ENCODE peak calls at places on chromosomes 7 and 10, in seven cellular contexts. V, B, C, Z, I, Q and T are unnamed samples.
A peak's percentile ranks its signal among the peaks of the same experiment; 100 is the strongest.

GRCh38 chr7:140134039-140134438 is 42.7 kb downstream of the KDM7A start:
- DNase-seq in V (no peak), B (no peak), C (no peak), Z (no peak), I (no peak), Q (no peak), T (no peak)

GRCh38 chr7:27842851-27843250 is 102.9 kb downstream of the TAX1BP1 start:
- DNase-seq in V (no peak), B (no peak), C (no peak), Z (no peak), I (no peak), Q (no peak), T (no peak)

GRCh38 chr7:158067219-158067930 is 520.2 kb downstream of the PTPRN2 start:
- DNase-seq in V (peak; percentile 69), B (no peak), C (no peak), Z (no peak), I (peak; percentile 43), Q (no peak), T (no peak)

GRCh38 chr10:22503315-22504090 is 158.2 kb downstream of the SPAG6 start:
- DNase-seq in V (no peak), B (no peak), C (no peak), Z (no peak), I (no peak), Q (peak; percentile 25), T (no peak)

GRCh38 chr7:8638076-8638475 is 204.7 kb downstream of the NXPH1 start:
- DNase-seq in V (no peak), B (no peak), C (no peak), Z (no peak), I (no peak), Q (no peak), T (no peak)

GRCh38 chr10:70328987-70329386 is 45.2 kb upstream of the NPFFR1 start:
- DNase-seq in V (no peak), B (no peak), C (peak; percentile 78), Z (no peak), I (no peak), Q (no peak), T (no peak)

GRCh38 chr7:66050990-66051424 is 24.6 kb upstream of the ASL start:
- DNase-seq in V (no peak), B (peak; percentile 72), C (peak; percentile 98), Z (no peak), I (no peak), Q (peak; percentile 80), T (peak; percentile 85)

GRCh38 chr10:15703944-15704580 is 15.7 kb downstream of the ITGA8 start:
- DNase-seq in V (no peak), B (no peak), C (no peak), Z (no peak), I (no peak), Q (no peak), T (no peak)

GRCh38 chr10:51269816-51270215 is 195.5 kb downstream of the PRKG1 start:
- DNase-seq in V (no peak), B (peak; percentile 54), C (peak; percentile 52), Z (no peak), I (no peak), Q (peak; percentile 23), T (no peak)

GRCh38 chr7:3733541-3734140 is 432.6 kb downstream of the SDK1 start:
- DNase-seq in V (no peak), B (no peak), C (no peak), Z (no peak), I (no peak), Q (no peak), T (no peak)

GRCh38 chr7:157423348-157423747 is 86.5 kb downstream of the DNAJB6 start:
- DNase-seq in V (no peak), B (peak; percentile 56), C (no peak), Z (no peak), I (no peak), Q (no peak), T (no peak)

GRCh38 chr10:30538086-30538485 is 91.5 kb downstream of the LYZL2 start:
- DNase-seq in V (no peak), B (peak; percentile 22), C (peak; percentile 21), Z (no peak), I (no peak), Q (no peak), T (no peak)

GRCh38 chr7:75642810-75643486 is 95.8 kb downstream of the HIP1 start:
- DNase-seq in V (no peak), B (peak; percentile 61), C (peak; percentile 73), Z (no peak), I (peak; percentile 73), Q (no peak), T (no peak)

GRCh38 chr10:104299031-104299904 is 30.3 kb downstream of the GSTO2 start:
- DNase-seq in V (no peak), B (peak; percentile 90), C (peak; percentile 63), Z (no peak), I (no peak), Q (no peak), T (peak; percentile 36)

GRCh38 chr10:78267598-78267997 is 233.9 kb downstream of the RPS24 start:
- DNase-seq in V (no peak), B (peak; percentile 40), C (peak; percentile 61), Z (no peak), I (no peak), Q (no peak), T (no peak)

GRCh38 chr10:20195076-20195475 is 378.8 kb downstream of the PLXDC2 start:
- DNase-seq in V (no peak), B (no peak), C (no peak), Z (no peak), I (no peak), Q (no peak), T (no peak)

GRCh38 chr10:103967433-103968142 is 648 bp downstream of the SLK start:
- DNase-seq in V (no peak), B (no peak), C (peak; percentile 82), Z (no peak), I (no peak), Q (no peak), T (no peak)

DNA sequence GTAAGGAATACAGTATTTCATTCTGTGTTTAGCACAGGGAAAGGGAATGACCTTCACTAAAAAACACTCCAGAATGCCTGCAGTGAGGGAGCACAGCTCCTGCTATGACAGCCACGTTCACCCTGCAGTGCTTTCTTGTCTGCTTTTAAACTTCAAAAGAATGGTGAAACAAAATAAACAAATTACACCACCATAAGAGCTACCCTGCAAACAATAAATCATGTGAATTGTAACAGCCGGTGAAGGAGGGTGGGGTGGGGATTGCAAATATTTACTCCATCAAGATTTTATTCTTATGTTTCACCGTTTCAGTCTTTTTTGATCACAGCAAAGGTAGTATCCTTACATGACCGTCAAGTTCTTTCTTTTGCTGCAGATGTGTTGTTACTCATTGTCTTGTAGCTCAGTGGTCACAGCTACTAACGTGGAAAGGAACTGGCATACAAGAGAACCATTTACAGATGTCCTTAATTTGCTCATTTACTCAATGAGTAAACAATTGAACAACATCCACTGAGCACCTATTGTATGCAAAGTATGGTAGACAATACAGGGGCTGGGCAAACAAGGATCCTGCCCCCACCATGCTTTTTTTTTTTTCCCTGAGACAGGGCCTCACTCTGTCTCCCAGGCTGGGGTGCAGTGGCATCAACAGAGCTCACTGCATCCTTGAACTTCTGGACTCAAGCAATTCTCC is 4.1 kb upstream of the CHN2 start:
- DNase-seq in V (no peak), B (no peak), C (no peak), Z (no peak), I (no peak), Q (no peak), T (no peak)
- H3K27me3 ChIP-seq in V (peaks cover 9% of the 10 kb centered on the region), B (peaks cover 25% of the 10 kb centered on the region), C (peaks cover 46% of the 10 kb centered on the region), Z (no peaks in the 10 kb centered on the region), I (no peaks in the 10 kb centered on the region), Q (peaks cover 14% of the 10 kb centered on the region), T (peaks cover 12% of the 10 kb centered on the region)

GRCh38 chr7:51013218-51013786 is 230.6 kb upstream of the GRB10 start:
- DNase-seq in V (no peak), B (no peak), C (no peak), Z (no peak), I (no peak), Q (no peak), T (no peak)
- H3K27me3 ChIP-seq in V (no peaks in the 10 kb centered on the region), B (no peaks in the 10 kb centered on the region), C (peaks cover 5% of the 10 kb centered on the region), Z (no peaks in the 10 kb centered on the region), I (no peaks in the 10 kb centered on the region), Q (no peaks in the 10 kb centered on the region), T (peaks cover 4% of the 10 kb centered on the region)

GRCh38 chr10:621981-622740 is 67.3 kb downstream of the DIP2C start:
- DNase-seq in V (peak; percentile 34), B (no peak), C (no peak), Z (no peak), I (no peak), Q (no peak), T (no peak)

GRCh38 chr10:620417-620816 is 69.1 kb downstream of the DIP2C start:
- DNase-seq in V (peak; percentile 6), B (no peak), C (no peak), Z (no peak), I (no peak), Q (no peak), T (no peak)

GRCh38 chr10:621500-621899 is 68.0 kb downstream of the DIP2C start:
- DNase-seq in V (peak; percentile 63), B (no peak), C (no peak), Z (no peak), I (no peak), Q (no peak), T (no peak)

GRCh38 chr10:619710-620109 is 69.8 kb downstream of the DIP2C start:
- DNase-seq in V (peak; percentile 62), B (no peak), C (no peak), Z (no peak), I (peak; percentile 18), Q (no peak), T (no peak)

GRCh38 chr10:620971-621370 is 68.5 kb downstream of the DIP2C start:
- DNase-seq in V (peak; percentile 69), B (no peak), C (no peak), Z (no peak), I (no peak), Q (no peak), T (no peak)
- H3K27me3 ChIP-seq in V (no peaks in the 10 kb centered on the region), B (no peaks in the 10 kb centered on the region), C (no peaks in the 10 kb centered on the region), Z (no peaks in the 10 kb centered on the region), I (no peaks in the 10 kb centered on the region), Q (no peaks in the 10 kb centered on the region), T (no peaks in the 10 kb centered on the region)

GRCh38 chr10:24869354-24870016 is 82.9 kb downstream of the PRTFDC1 start:
- DNase-seq in V (no peak), B (no peak), C (peak; percentile 51), Z (no peak), I (no peak), Q (no peak), T (no peak)

GRCh38 chr10:24871501-24871900 is 80.9 kb downstream of the PRTFDC1 start:
- DNase-seq in V (no peak), B (no peak), C (no peak), Z (no peak), I (no peak), Q (no peak), T (no peak)

GRCh38 chr10:24872049-24872789 is 80.2 kb downstream of the PRTFDC1 start:
- DNase-seq in V (no peak), B (no peak), C (peak; percentile 64), Z (no peak), I (no peak), Q (no peak), T (no peak)

GRCh38 chr10:24872790-24873182 is 79.6 kb downstream of the PRTFDC1 start:
- DNase-seq in V (no peak), B (peak; percentile 28), C (no peak), Z (no peak), I (no peak), Q (no peak), T (no peak)

DNA sequence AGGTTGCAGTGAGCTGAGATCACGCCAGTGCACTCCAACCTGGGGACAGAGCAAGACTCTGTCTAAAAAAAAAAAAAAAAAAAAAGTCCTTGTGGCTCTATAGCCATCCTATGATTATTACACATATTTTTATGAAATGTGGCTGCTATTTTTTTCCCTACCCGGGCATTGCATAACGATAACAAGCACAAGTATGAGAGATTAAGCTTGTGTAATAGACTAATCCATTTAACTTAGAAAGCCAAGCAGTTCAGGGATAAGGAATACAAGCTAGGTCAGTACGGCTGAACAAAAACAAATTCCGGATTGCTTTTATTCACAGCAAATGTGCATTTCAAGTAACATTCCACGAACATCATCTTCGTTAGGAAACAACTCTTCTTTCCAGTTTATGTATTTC is 81.4 kb downstream of the PRTFDC1 start:
- DNase-seq in V (no peak), B (no peak), C (no peak), Z (no peak), I (no peak), Q (no peak), T (no peak)
- H3K27me3 ChIP-seq in V (no peaks in the 10 kb centered on the region), B (no peaks in the 10 kb centered on the region), C (no peaks in the 10 kb centered on the region), Z (no peaks in the 10 kb centered on the region), I (no peaks in the 10 kb centered on the region), Q (no peaks in the 10 kb centered on the region), T (no peaks in the 10 kb centered on the region)